ENCODE peak calls at places on chromosome 17, in seven cellular contexts. C is HL-60; O is effector memory CD4-positive, alpha-beta T cell; N is K562; A is GM23338; M is fibroblast of lung; Q is endodermal cell. T is an unnamed sample.

GRCh38 chr17:16286009-16286946 is 67.0 kb downstream of the CENPV start:
- DNase-seq in C (peak; percentile 75), O (peak; percentile 63), N (peak; percentile 85), A (peak; percentile 96), M (peak; percentile 99), Q (peak; percentile 95), T (peak; percentile 96)

GRCh38 chr17:73586921-73587680 is 57.1 kb downstream of the SDK2 start:
- DNase-seq in C (no peak), O (no peak), N (peak; percentile 51), A (no peak), M (no peak), Q (peak; percentile 70), T (no peak)

GRCh38 chr17:17767497-17768286 is 69.1 kb downstream of the SREBF1 start:
- DNase-seq in C (no peak), O (no peak), N (no peak), A (no peak), M (no peak), Q (no peak), T (no peak)

GRCh38 chr17:72165202-72165972 is 44.6 kb downstream of the SOX9 start:
- DNase-seq in C (no peak), O (no peak), N (no peak), A (peak; percentile 76), M (no peak), Q (peak; percentile 70), T (no peak)

GRCh38 chr17:67378444-67379250 is 1.6 kb downstream of the PITPNC1 start:
- DNase-seq in C (peak; percentile 71), O (peak; percentile 67), N (peak; percentile 76), A (peak; percentile 90), M (peak; percentile 74), Q (peak; percentile 97), T (no peak)

GRCh38 chr17:145671-146541 is 8.5 kb downstream of the SCGB1C2 start:
- DNase-seq in C (no peak), O (no peak), N (no peak), A (no peak), M (no peak), Q (no peak), T (no peak)

GRCh38 chr17:2780931-2781454 is 15.2 kb upstream of the RAP1GAP2 start:
- DNase-seq in C (no peak), O (no peak), N (no peak), A (no peak), M (no peak), Q (no peak), T (no peak)

GRCh38 chr17:50466371-50467113 is 2.1 kb downstream of the CHAD start:
- DNase-seq in C (no peak), O (no peak), N (no peak), A (no peak), M (no peak), Q (no peak), T (no peak)

GRCh38 chr17:40018211-40019121 is 3.2 kb downstream of the CSF3 start:
- DNase-seq in C (no peak), O (no peak), N (no peak), A (peak; percentile 64), M (peak; percentile 47), Q (peak; percentile 91), T (no peak)

GRCh38 chr17:71313866-71314265 is 807.0 kb upstream of the SOX9 start:
- DNase-seq in C (no peak), O (no peak), N (no peak), A (no peak), M (no peak), Q (no peak), T (no peak)

GRCh38 chr17:57985675-57985974 is 2.4 kb downstream of the VEZF1 start:
- DNase-seq in C (no peak), O (no peak), N (no peak), A (no peak), M (peak; percentile 41), Q (no peak), T (no peak)

GRCh38 chr17:76132574-76133338 is 8.3 kb downstream of the FOXJ1 start:
- DNase-seq in C (no peak), O (no peak), N (no peak), A (peak; percentile 89), M (no peak), Q (peak; percentile 98), T (no peak)

GRCh38 chr17:10177921-10178788 is 20.3 kb downstream of the GAS7 start:
- DNase-seq in C (no peak), O (no peak), N (no peak), A (peak; percentile 88), M (peak; percentile 34), Q (peak; percentile 93), T (no peak)

GRCh38 chr17:1933875-1934715 is 91.0 kb downstream of the RTN4RL1 start:
- DNase-seq in C (no peak), O (no peak), N (no peak), A (no peak), M (no peak), Q (no peak), T (no peak)

GRCh38 chr17:35793257-35793656 is 2.2 kb downstream of the MMP28 start:
- DNase-seq in C (no peak), O (no peak), N (no peak), A (no peak), M (no peak), Q (peak; percentile 39), T (no peak)

GRCh38 chr17:7914771-7915610 is 1.1 kb downstream of the RNF227 start:
- DNase-seq in C (no peak), O (no peak), N (no peak), A (no peak), M (peak; percentile 48), Q (no peak), T (no peak)

GRCh38 chr17:2050871-2051387 is 4.0 kb upstream of the HIC1 start:
- DNase-seq in C (no peak), O (no peak), N (no peak), A (peak; percentile 77), M (peak; percentile 68), Q (peak; percentile 77), T (no peak)

GRCh38 chr17:66221343-66221742 is 7.9 kb downstream of the APOH start:
- DNase-seq in C (no peak), O (no peak), N (no peak), A (no peak), M (no peak), Q (no peak), T (no peak)

GRCh38 chr17:4143563-4144410 is 790 bp downstream of the CYB5D2 start:
- DNase-seq in C (peak; percentile 68), O (peak; percentile 88), N (peak; percentile 72), A (peak; percentile 94), M (peak; percentile 93), Q (peak; percentile 97), T (peak; percentile 81)

GRCh38 chr17:50806141-50806643 is 29.2 kb upstream of the WFIKKN2 start:
- DNase-seq in C (no peak), O (no peak), N (no peak), A (peak; percentile 73), M (no peak), Q (peak; percentile 86), T (no peak)

GRCh38 chr17:60960398-60961065 is 282.9 kb downstream of the BCAS3 start:
- DNase-seq in C (no peak), O (no peak), N (no peak), A (no peak), M (no peak), Q (no peak), T (no peak)

GRCh38 chr17:1713878-1714487 is 3.8 kb upstream of the TLCD2 start:
- DNase-seq in C (no peak), O (no peak), N (no peak), A (peak; percentile 92), M (peak; percentile 24), Q (peak; percentile 94), T (no peak)

GRCh38 chr17:79835953-79836951 is 3.0 kb downstream of the CBX4 start:
- DNase-seq in C (peak; percentile 77), O (no peak), N (peak; percentile 47), A (peak; percentile 99), M (no peak), Q (peak; percentile 100), T (no peak)

GRCh38 chr17:59963738-59964454 is 644 bp downstream of the RNFT1 start:
- DNase-seq in C (no peak), O (peak; percentile 9), N (peak; percentile 16), A (peak; percentile 6), M (peak; percentile 67), Q (no peak), T (no peak)

GRCh38 chr17:81833921-81834830 is 674 bp downstream of the PPP1R27 start:
- DNase-seq in C (no peak), O (no peak), N (no peak), A (no peak), M (no peak), Q (no peak), T (no peak)
- H3K4me3 ChIP-seq in C (peak overlapping the region; percentile 43), O (peak overlapping the region; percentile 56), N (peak overlapping the region; percentile 64), A (peak overlapping the region; percentile 93), M (peak overlapping the region; percentile 75), Q (peak overlapping the region; percentile 93), T (peak overlapping the region; percentile 60)

GRCh38 chr17:28710948-28711722 is 553 bp downstream of the PROCA1 start:
- DNase-seq in C (peak; percentile 74), O (peak; percentile 85), N (peak; percentile 98), A (peak; percentile 96), M (peak; percentile 86), Q (peak; percentile 100), T (no peak)
- H3K27ac ChIP-seq in C (peak overlapping the region; percentile 69), O (peak overlapping the region; percentile 74), N (peak overlapping the region; percentile 88), A (peak overlapping the region; percentile 100), M (peak overlapping the region; percentile 90), Q (peak overlapping the region; percentile 98), T (peak overlapping the region; percentile 96)

DNA sequence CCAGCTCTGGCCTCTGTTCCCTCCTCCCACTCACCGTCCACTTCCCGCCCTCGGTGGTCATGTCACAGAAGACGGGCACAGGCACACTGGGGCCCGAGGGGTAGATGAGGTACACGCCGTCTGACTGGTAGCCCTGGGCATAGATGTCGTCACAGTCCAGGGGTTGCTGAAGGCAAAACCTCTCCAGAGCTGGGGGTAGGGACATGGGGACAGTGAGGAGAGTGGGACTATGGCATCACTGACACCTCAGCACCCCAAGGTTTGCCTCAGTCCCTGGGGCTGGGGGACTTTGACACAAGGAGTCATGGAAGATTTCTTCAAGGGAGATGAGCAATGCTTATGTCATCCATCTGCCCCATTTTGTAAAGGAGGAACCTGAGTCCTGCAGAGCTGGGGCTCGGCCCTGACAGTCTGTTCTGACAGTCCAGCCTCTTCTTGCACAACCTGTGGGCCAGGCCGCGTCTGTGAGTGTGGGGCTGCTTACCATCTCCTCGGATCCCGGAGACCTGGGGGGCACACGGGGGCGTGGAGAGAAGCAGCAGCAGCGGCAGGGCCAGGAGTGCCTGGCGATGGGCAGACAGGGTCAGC is 620 bp downstream of the MFAP4 start:
- DNase-seq in C (peak; percentile 46), O (no peak), N (no peak), A (peak; percentile 28), M (peak; percentile 82), Q (peak; percentile 79), T (no peak)
- H3K4me3 ChIP-seq in C (no peak overlapping the region), O (no peak overlapping the region), N (no peak overlapping the region), A (peak overlapping the region; percentile 47), M (peak overlapping the region; percentile 24), Q (no peak overlapping the region), T (no peak overlapping the region)

GRCh38 chr17:47871048-47871447 is 20.1 kb upstream of the SP6 start:
- DNase-seq in C (no peak), O (no peak), N (no peak), A (no peak), M (no peak), Q (no peak), T (no peak)

GRCh38 chr17:47870042-47870441 is 19.1 kb upstream of the SP6 start:
- DNase-seq in C (no peak), O (no peak), N (peak; percentile 51), A (peak; percentile 8), M (no peak), Q (peak; percentile 75), T (no peak)

GRCh38 chr17:47873200-47874090 is 22.5 kb upstream of the SP6 start:
- DNase-seq in C (no peak), O (no peak), N (no peak), A (peak; percentile 34), M (no peak), Q (no peak), T (no peak)

GRCh38 chr17:47872651-47873161 is 21.7 kb upstream of the SP6 start:
- DNase-seq in C (no peak), O (no peak), N (no peak), A (peak; percentile 76), M (peak; percentile 63), Q (peak; percentile 87), T (no peak)

GRCh38 chr17:47872019-47872650 is 21.2 kb upstream of the SP6 start:
- DNase-seq in C (no peak), O (no peak), N (no peak), A (peak; percentile 70), M (peak; percentile 22), Q (peak; percentile 86), T (no peak)
- H3K27ac ChIP-seq in C (no peak overlapping the region), O (no peak overlapping the region), N (no peak overlapping the region), A (no peak overlapping the region), M (no peak overlapping the region), Q (no peak overlapping the region), T (no peak overlapping the region)